ENCODE peak calls at places on chromosomes 4 and X, in four cellular contexts. U is mesendoderm, Z is IMR-90, E is H1. M is an unnamed sample.
A peak's percentile ranks its signal among the peaks of the same experiment; 100 is the strongest.

GRCh38 chrX:24178441-24178840 is 28.9 kb downstream of the ZFX start:
- DNase-seq in U (no peak), Z (no peak), E (no peak), M (peak; percentile 57)

GRCh38 chr4:165384608-165385007 is 5.8 kb downstream of the CPE start:
- DNase-seq in U (peak; percentile 58), Z (peak; percentile 11), E (no peak), M (no peak)

GRCh38 chr4:46270986-46271596 is 118.8 kb downstream of the GABRA2 start:
- DNase-seq in U (peak; percentile 42), Z (peak; percentile 4), E (no peak), M (no peak)

GRCh38 chrX:110204986-110205385 is 112.9 kb downstream of the AMMECR1 start:
- DNase-seq in U (no peak), Z (peak; percentile 80), E (no peak), M (no peak)

GRCh38 chr4:76867880-76868655 is 29.9 kb downstream of the SOWAHB start:
- DNase-seq in U (peak; percentile 94), Z (no peak), E (peak; percentile 55), M (peak; percentile 84)

GRCh38 chr4:78031457-78031856 is 25.7 kb upstream of the FRAS1 start:
- DNase-seq in U (no peak), Z (no peak), E (no peak), M (no peak)

GRCh38 chr4:161252520-161253141 is 911.2 kb downstream of the FSTL5 start:
- DNase-seq in U (peak; percentile 30), Z (peak; percentile 0), E (no peak), M (no peak)

GRCh38 chrX:16606142-16606720 is 43.7 kb upstream of the S100G start:
- DNase-seq in U (no peak), Z (no peak), E (no peak), M (no peak)

GRCh38 chr4:6662591-6662990 is 22.1 kb downstream of the MRFAP1 start:
- DNase-seq in U (no peak), Z (no peak), E (no peak), M (no peak)

GRCh38 chr4:123599920-123600394 is 203.4 kb downstream of the SPRY1 start:
- DNase-seq in U (peak; percentile 93), Z (peak; percentile 5), E (peak; percentile 51), M (peak; percentile 60)

GRCh38 chr4:8378776-8379175 is 61.7 kb downstream of the ACOX3 start:
- DNase-seq in U (no peak), Z (no peak), E (no peak), M (no peak)

GRCh38 chr4:148793221-148793620 is 351.0 kb upstream of the NR3C2 start:
- DNase-seq in U (no peak), Z (peak; percentile 67), E (no peak), M (no peak)

GRCh38 chr4:1249148-1249730 is 309 bp upstream of the CTBP1 start:
- DNase-seq in U (peak; percentile 89), Z (peak; percentile 86), E (peak; percentile 78), M (peak; percentile 67)

GRCh38 chr4:1247811-1248261 is 1.1 kb downstream of the CTBP1 start:
- DNase-seq in U (no peak), Z (no peak), E (peak; percentile 71), M (peak; percentile 39)

GRCh38 chr4:1246901-1247810 is 1.8 kb downstream of the CTBP1 start:
- DNase-seq in U (peak; percentile 13), Z (no peak), E (peak; percentile 44), M (peak; percentile 27)

GRCh38 chr4:1249731-1250526 is 999 bp upstream of the CTBP1 start:
- DNase-seq in U (no peak), Z (no peak), E (peak; percentile 74), M (peak; percentile 49)

DNA sequence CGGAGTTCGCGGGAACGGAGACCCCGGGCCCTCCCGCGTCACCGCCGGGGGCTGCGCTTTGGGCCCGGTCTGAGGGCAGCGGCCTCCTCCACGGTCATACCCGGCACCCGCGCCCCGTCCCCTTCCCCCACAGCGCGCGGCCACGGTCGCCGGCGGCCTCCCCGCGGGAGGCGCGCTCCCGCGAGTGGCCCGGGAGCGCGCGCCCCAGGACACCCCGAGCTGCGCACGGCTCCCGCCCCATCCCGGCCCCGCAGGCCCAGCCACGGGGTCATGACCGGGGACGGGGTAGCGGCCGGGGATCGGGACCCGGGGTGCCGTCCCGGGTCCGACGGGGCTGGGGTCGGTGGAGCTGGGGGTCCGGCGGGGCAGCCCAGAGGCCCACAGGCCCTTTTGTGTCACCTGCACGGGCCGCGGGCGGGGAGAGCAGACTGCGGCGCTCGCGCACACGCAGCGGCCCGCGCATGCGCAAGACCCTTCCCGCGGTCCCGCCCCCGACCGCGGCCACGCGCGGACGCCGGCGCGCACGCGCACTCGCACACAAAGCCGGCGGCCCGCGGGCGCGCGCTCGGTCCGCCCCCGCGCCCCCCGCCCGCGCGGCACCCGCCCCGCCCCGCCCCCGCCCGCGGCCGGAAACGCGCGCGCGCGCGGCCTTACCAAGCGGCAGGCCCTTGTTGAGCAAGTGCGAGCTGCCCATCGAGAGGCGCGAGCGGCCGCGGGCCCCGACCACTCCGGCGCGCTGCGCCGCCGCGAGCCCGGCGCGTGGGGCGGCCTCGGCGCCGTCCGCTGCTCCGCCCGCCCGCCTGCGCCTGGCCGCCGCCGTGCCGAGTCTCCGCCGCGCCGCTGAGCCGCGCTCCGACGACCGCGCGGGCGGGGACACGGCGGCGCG is at the start of gene CTBP1:
- DNase-seq in U (peak; percentile 82), Z (peak; percentile 83), E (peak; percentile 86), M (peak; percentile 69)
- H2AK5ac ChIP-seq in U (peak within 1 kb of the TSS; percentile 18), Z (peak within 1 kb of the TSS; percentile 99), E (no peak within 1 kb of the TSS), M (no peak within 1 kb of the TSS)

DNA sequence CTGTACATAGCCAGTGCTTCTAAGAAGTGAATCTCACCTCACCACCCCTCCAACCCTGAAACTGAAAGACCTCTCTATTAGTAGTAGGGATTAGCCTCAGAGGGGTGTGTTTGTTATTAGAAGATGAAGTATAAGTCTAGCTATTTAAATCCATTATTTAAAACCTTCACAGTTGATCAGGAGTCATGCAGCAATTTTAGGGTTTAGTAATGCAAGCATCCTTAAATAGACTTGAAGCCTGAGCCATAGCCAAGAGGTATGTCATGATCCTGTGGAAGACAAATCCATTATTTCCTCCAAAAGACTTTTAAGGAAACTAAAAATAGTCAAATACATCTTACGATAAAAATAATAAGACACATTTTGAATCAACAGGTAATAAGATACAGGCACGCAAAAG is 67.8 kb downstream of the LUZP4 start:
- DNase-seq in U (no peak), Z (peak; percentile 19), E (no peak), M (no peak)
- H3K56ac ChIP-seq in U (no peak overlapping the region), Z (no peak overlapping the region), E (no peak overlapping the region), M (no peak overlapping the region)

DNA sequence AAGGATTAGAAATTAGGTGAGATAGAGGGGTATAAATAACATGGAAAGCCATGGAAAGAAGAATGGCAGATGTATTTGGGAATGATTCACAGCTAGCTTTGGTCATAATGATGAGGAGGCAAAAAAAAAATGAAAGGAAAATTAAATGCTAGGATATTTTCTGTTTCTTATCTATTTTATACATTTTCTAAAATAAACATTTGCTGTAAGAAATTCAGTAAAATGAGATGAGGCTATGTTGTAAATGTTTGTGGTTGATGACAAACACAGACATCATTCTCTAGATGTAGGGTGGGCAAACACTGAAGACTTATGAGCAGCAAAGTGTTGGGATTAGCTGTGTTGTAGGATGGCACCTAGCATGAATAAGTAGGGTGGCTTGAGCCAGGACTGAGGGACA is 407.1 kb downstream of the IL15 start:
- DNase-seq in U (no peak), Z (peak; percentile 86), E (no peak), M (no peak)
- H2AK5ac ChIP-seq in U (no peak overlapping the region), Z (peak overlapping the region; percentile 56), E (no peak overlapping the region), M (no peak overlapping the region)

DNA sequence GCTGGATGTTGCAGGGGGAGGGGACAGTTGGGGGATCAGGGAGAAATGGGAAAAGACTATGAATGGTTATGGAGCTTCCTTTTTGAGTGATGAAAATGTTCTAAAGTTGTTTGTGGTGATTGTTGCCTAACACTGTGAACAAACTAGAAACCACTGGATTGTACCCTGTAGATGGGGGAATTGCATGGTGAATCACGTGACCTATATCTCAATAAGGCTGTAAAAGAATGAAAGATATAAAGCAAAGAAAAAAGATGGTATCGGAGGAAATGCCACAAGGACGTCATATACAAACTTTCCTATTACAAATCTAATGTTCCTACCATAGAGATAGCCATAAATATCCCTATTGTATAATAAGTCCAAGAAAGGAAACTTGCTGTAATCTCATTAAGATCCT is 20.6 kb upstream of the CT55 start:
- DNase-seq in U (no peak), Z (no peak), E (no peak), M (no peak)
- H3K56ac ChIP-seq in U (no peak overlapping the region), Z (peak overlapping the region; percentile 6), E (no peak overlapping the region), M (no peak overlapping the region)

GRCh38 chr4:992297-993110 is 700 bp downstream of the SLC26A1 start:
- DNase-seq in U (no peak), Z (peak; percentile 30), E (no peak), M (no peak)
- H2AK5ac ChIP-seq in U (no peak overlapping the region), Z (no peak overlapping the region), E (no peak overlapping the region), M (no peak overlapping the region)

GRCh38 chr4:25211721-25212120 is 22.1 kb upstream of the PI4K2B start:
- DNase-seq in U (no peak), Z (no peak), E (no peak), M (no peak)

GRCh38 chr4:25213327-25213979 is 20.4 kb upstream of the PI4K2B start:
- DNase-seq in U (no peak), Z (no peak), E (no peak), M (no peak)

GRCh38 chr4:25212822-25213221 is 21.0 kb upstream of the PI4K2B start:
- DNase-seq in U (no peak), Z (no peak), E (no peak), M (no peak)

GRCh38 chr4:25209702-25210101 is 24.1 kb upstream of the PI4K2B start:
- DNase-seq in U (peak; percentile 71), Z (no peak), E (no peak), M (no peak)

DNA sequence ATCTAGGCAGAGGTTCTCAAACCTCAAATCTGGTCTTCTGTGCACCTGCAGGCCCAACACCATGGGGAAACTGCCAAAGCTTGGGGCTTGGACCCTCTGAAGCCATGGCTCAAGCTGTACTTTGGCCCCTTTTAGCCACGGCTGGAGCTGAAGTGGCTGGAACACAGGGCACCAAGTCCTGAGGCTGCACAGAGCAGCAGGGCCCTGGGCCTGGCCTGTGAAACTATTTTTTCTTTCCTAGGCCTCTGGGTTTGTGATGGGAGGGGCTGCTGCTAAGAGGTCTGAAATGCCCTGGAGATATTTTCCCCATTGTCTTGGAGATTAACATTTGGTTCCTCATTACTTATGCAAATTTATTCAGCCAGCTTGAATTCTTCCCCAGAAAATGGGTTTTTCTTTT is 18.3 kb upstream of the PI4K2B start:
- DNase-seq in U (peak; percentile 73), Z (no peak), E (no peak), M (peak; percentile 39)
- H3K56ac ChIP-seq in U (peak overlapping the region; percentile 22), Z (no peak overlapping the region), E (no peak overlapping the region), M (no peak overlapping the region)

GRCh38 chr4:15681372-15682339 is at the start of gene FAM200B:
- DNase-seq in U (peak; percentile 100), Z (peak; percentile 97), E (peak; percentile 100), M (peak; percentile 100)
- H2AK5ac ChIP-seq in U (no peak within 1 kb of the TSS), Z (peak within 1 kb of the TSS; percentile 93), E (no peak within 1 kb of the TSS), M (no peak within 1 kb of the TSS)

DNA sequence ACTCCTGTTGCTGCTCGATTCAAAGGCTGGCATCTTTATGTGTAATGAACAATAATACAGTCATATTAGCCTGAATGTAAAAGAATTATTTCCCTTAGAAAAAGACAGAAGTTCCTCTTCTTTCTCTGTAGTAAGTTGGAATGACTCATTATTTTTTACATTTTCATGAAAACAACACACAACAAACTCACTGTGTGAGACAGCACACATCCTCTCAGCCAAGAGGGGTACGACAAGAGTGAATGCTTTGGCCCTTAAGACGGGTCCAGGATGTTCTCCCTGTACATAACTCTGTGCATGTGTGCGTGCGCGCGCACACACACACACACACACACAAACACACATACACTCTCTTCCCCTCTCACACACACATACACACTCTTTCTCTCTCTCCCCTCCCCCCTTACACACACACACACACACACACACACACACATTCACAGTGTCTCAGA is 72.8 kb downstream of the MANBA start:
- DNase-seq in U (no peak), Z (peak; percentile 15), E (no peak), M (no peak)
- H3K56ac ChIP-seq in U (no peak overlapping the region), Z (no peak overlapping the region), E (no peak overlapping the region), M (no peak overlapping the region)

GRCh38 chr4:5460106-5460801 is 248.1 kb downstream of the EVC2 start:
- DNase-seq in U (peak; percentile 55), Z (peak; percentile 37), E (peak; percentile 74), M (peak; percentile 67)
- H2AK5ac ChIP-seq in U (no peak overlapping the region), Z (no peak overlapping the region), E (no peak overlapping the region), M (no peak overlapping the region)

M was measured in H9.